ENCODE peak calls at places on chromosome 15, in five cellular contexts. A is H1, O is K562, X is HepG2, V is GM12878. M is an unnamed sample.

GRCh38 chr15:66634540-66634939 is 67.5 kb upstream of the SMAD6 start:
- DNase-seq in V (no peak), O (no peak), A (no peak), X (no peak), M (no peak)

GRCh38 chr15:63157891-63158431 is 684 bp upstream of the RPS27L start:
- DNase-seq in A (peak), O (peak), X (peak), V (no peak), M (no peak)

GRCh38 chr15:89714775-89715174 is 24.2 kb downstream of the WDR93 start:
- DNase-seq in O (no peak), V (no peak), A (no peak), X (no peak), M (no peak)

GRCh38 chr15:54518145-54518941 is 540.1 kb downstream of the UNC13C start:
- DNase-seq in V (peak), X (no peak), A (no peak), O (no peak), M (no peak)

GRCh38 chr15:40155270-40155910 is 5.5 kb upstream of the BUB1B start:
- DNase-seq in X (no peak), A (peak), V (no peak), O (no peak), M (peak)

GRCh38 chr15:67126551-67127333 is 61.3 kb downstream of the SMAD3 start:
- DNase-seq in O (no peak), X (peak), V (no peak), A (no peak), M (no peak)

GRCh38 chr15:57395292-57395691 is 19.0 kb downstream of the CGNL1 start:
- DNase-seq in O (no peak), A (no peak), V (peak), X (no peak), M (no peak)

GRCh38 chr15:91182096-91182495 is 82.0 kb downstream of the SV2B start:
- DNase-seq in V (no peak), X (no peak), A (no peak), O (no peak), M (no peak)

GRCh38 chr15:83283813-83284562 is 476 bp downstream of the BNC1 start:
- DNase-seq in A (peak), X (no peak), O (no peak), V (no peak), M (peak)

GRCh38 chr15:90884719-90885431 is 571 bp downstream of the FES start:
- DNase-seq in O (no peak), X (no peak), A (no peak), V (no peak), M (peak)

GRCh38 chr15:57832183-57832582 is 125.7 kb downstream of the POLR2M start:
- DNase-seq in V (no peak), A (no peak), O (no peak), X (no peak), M (no peak)

GRCh38 chr15:37765809-37766208 is 168.6 kb upstream of the TMCO5A start:
- DNase-seq in A (no peak), X (no peak), V (no peak), O (no peak), M (no peak)

GRCh38 chr15:35737521-35737920 is 191.6 kb upstream of the DPH6 start:
- DNase-seq in X (no peak), O (no peak), V (no peak), A (no peak), M (no peak)

GRCh38 chr15:58393196-58393790 is 38.5 kb upstream of the LIPC start:
- DNase-seq in X (no peak), A (no peak), V (no peak), O (no peak), M (no peak)

GRCh38 chr15:92306662-92307061 is 87.0 kb upstream of the ST8SIA2 start:
- DNase-seq in V (no peak), O (peak), X (peak), A (no peak), M (no peak)

GRCh38 chr15:68407886-68408500 is 24.0 kb downstream of the ITGA11 start:
- DNase-seq in O (no peak), A (no peak), X (no peak), V (no peak), M (no peak)

DNA sequence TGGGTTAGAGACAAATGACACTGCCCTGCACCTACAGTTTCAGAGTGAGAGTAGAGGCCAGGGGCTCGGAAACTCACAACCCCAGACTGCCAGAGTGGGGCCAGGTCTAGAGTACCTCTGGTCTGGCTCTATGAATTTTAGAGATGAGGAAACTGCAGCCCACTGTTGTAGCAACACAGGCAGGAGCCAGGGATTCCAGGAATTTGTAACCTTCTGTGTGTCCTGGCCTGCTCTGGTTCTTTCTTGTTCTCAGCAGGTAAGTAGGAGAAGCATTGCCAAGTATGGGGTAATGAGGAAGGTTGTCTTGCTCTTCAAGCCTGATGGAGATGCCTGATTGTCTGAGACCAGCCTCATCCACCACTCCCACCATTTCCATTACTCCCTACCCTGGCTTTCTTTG is 221.8 kb downstream of the UACA start:
- DNase-seq in X (no peak), A (no peak), O (no peak), V (no peak), M (no peak)
- TF ChIP-seq ATF2 in X (no peak), A (no peak), O (no peak), V (no peak), M (no peak)

DNA sequence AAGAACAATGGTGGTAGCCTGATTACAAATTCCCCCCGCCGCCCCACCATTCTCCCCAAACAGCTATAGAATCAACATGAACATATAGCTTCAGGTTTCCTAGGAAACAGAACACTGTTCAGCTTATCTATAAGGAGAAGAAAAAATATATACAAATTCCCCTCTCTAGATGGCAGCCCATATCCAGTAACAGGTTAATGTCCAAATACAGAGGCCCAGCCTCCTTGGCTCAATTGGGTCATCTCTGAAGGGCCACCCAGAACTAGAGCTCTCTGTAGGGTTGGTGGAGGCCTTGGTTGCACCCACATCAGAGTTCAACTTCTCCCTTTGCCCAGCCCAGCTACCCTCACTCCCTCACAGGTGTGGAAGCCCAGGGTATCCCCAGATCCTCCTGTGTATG is 91.5 kb upstream of the ADAMTS17 start:
- DNase-seq in V (no peak), X (no peak), A (no peak), O (no peak), M (no peak)
- TF ChIP-seq CTCF in V (no peak), X (no peak), A (no peak), O (peak), M (no peak)

GRCh38 chr15:38826880-38827279 is 262.3 kb upstream of the RASGRP1 start:
- DNase-seq in O (no peak), X (no peak), A (no peak), V (no peak), M (no peak)
- TF ChIP-seq ATF2 in O (no peak), X (no peak), A (no peak), V (no peak), M (no peak)

GRCh38 chr15:26690778-26691177 is 82.1 kb downstream of the GABRB3 start:
- DNase-seq in O (no peak), X (no peak), V (no peak), A (no peak), M (no peak)
- TF ChIP-seq CTCF in O (no peak), X (no peak), V (no peak), A (no peak), M (no peak)

DNA sequence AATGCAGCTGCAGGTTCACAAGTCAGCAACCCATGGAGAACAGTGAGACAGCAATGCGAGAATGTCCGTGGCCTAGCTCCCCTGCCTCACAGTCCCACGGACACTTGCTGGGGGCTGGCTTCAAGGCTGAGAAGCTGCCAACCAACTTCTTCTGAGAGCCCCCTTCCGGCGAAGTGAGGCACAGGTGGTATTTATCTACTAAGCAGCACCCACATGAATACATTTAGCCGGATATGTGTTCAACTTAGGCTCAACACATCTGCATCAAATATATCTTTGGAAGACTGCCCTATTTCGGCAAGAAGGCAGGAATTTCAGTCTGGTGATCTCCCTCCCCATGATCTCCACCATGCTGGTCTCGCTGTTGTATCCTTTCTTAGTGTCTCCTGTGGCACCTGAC is 341.0 kb upstream of the NR2E3 start:
- DNase-seq in A (no peak), X (no peak), V (no peak), O (peak), M (peak)
- TF ChIP-seq ATF2 in A (no peak), X (no peak), V (no peak), O (no peak), M (no peak)

GRCh38 chr15:52228928-52229327 is 37.7 kb upstream of the GNB5 start:
- DNase-seq in V (no peak), A (peak), O (peak), X (peak), M (peak)
- TF ChIP-seq CTCF in V (no peak), A (no peak), O (no peak), X (no peak), M (no peak)

GRCh38 chr15:72861511-72861910 is 78.0 kb upstream of the ADPGK start:
- DNase-seq in V (no peak), O (no peak), A (peak), X (no peak), M (no peak)

GRCh38 chr15:72857331-72858065 is 73.9 kb upstream of the ADPGK start:
- DNase-seq in O (no peak), V (no peak), X (peak), A (peak), M (no peak)

GRCh38 chr15:72858205-72858604 is 74.6 kb upstream of the ADPGK start:
- DNase-seq in V (no peak), O (no peak), A (peak), X (no peak), M (no peak)

GRCh38 chr15:72859757-72860145 is 76.2 kb upstream of the ADPGK start:
- DNase-seq in X (no peak), O (no peak), V (no peak), A (no peak), M (no peak)

DNA sequence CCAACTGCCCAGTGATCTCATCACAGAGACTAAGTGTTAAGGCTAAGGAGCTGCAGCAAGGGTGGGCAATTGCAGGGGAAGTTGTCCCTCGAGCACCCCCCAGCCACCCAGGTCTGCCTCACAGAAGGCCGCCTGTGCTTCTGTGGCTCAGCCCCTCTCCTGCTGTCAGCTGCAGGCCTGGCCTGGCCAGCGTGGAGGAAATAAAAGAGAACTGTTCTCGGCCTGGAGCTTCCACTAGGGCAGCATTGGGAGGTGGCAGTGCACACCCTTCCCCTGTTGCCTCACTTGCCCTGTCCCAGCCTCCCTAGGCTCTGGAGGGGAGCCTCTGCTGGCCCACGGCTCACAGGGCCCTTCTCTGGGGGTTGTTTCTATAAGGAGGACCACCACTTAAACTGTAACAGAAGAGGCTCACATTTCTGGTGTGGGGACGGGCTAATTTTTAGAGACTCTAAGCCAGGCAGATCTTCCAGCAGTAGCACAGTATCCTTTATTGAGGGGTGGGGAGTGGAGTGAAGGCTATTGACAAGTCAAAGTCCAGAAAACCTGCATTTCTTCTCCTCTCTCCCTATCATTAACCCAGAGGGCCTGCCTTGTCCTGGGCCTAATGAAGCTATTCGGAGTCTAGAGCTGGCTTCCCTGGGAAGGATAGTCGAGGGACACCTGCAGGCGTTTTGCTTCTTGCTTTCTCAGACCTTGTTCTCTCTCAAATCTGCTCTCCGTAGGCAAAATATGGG is 75.6 kb upstream of the ADPGK start:
- DNase-seq in O (no peak), X (no peak), V (no peak), A (no peak), M (no peak)
- TF ChIP-seq ATF2 in O (no peak), X (no peak), V (no peak), A (no peak), M (no peak)

DNA sequence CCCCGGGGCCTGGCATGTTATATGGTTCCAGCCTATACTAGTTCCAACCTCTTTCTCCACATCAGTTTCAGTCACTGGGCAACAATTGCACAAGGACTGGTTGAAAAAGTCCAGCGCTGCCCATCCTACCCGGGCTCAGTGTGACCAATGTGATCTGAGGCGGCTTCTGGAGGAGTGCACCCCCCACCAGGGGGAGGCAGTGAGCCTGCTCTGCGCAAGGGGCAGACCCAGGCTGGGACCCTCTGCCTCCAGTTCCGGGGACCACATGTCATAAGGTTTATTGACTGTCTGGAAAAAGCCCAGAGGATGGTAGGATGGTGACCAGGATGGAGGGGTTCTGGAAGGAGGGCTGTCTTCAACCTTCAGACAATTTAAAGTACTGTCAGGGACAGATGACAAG is 25.6 kb upstream of the NR2E3 start:
- DNase-seq in V (no peak), X (no peak), A (peak), O (peak), M (peak)
- TF ChIP-seq CTCF in V (peak), X (peak), A (peak), O (peak), M (peak)

M was measured in WTC11.